ENCODE peak calls at places on chromosome 12, in nine cellular contexts. One of them, this sample, is unnamed.

GRCh38 chr12:100797786-100798580 is 3.4 kb downstream of the ANO4 start:
- DNase-seq in fibroblast of mammary gland: no peak
- DNase-seq in CD8-positive, alpha-beta memory T cell: no peak
- DNase-seq in nephron progenitor cell: no peak
- DNase-seq in mammary epithelial cell: no peak
- DNase-seq in EH: no peak
- DNase-seq in posterior cingulate gyrus: no peak
- DNase-seq in ELR: no peak
- DNase-seq in PC-3: no peak
- DNase-seq in this sample: no peak

GRCh38 chr12:86660488-86661171 is 404.4 kb upstream of the MGAT4C start:
- DNase-seq in fibroblast of mammary gland: peak
- DNase-seq in CD8-positive, alpha-beta memory T cell: no peak
- DNase-seq in nephron progenitor cell: no peak
- DNase-seq in mammary epithelial cell: peak
- DNase-seq in EH: peak
- DNase-seq in posterior cingulate gyrus: no peak
- DNase-seq in ELR: peak
- DNase-seq in PC-3: peak
- DNase-seq in this sample: no peak

GRCh38 chr12:122467983-122468382 is 32.7 kb downstream of the ZCCHC8 start:
- DNase-seq in fibroblast of mammary gland: no peak
- DNase-seq in CD8-positive, alpha-beta memory T cell: no peak
- DNase-seq in nephron progenitor cell: no peak
- DNase-seq in mammary epithelial cell: peak
- DNase-seq in EH: no peak
- DNase-seq in posterior cingulate gyrus: no peak
- DNase-seq in ELR: no peak
- DNase-seq in PC-3: no peak
- DNase-seq in this sample: no peak

GRCh38 chr12:50542448-50542847 is 37.7 kb downstream of the DIP2B start:
- DNase-seq in fibroblast of mammary gland: peak
- DNase-seq in CD8-positive, alpha-beta memory T cell: no peak
- DNase-seq in nephron progenitor cell: no peak
- DNase-seq in mammary epithelial cell: peak
- DNase-seq in EH: peak
- DNase-seq in posterior cingulate gyrus: no peak
- DNase-seq in ELR: peak
- DNase-seq in PC-3: peak
- DNase-seq in this sample: no peak

GRCh38 chr12:100453953-100454352 is 19.7 kb upstream of the NR1H4 start:
- DNase-seq in fibroblast of mammary gland: no peak
- DNase-seq in CD8-positive, alpha-beta memory T cell: no peak
- DNase-seq in nephron progenitor cell: no peak
- DNase-seq in mammary epithelial cell: no peak
- DNase-seq in EH: no peak
- DNase-seq in posterior cingulate gyrus: no peak
- DNase-seq in ELR: no peak
- DNase-seq in PC-3: no peak
- DNase-seq in this sample: no peak

GRCh38 chr12:124747426-124748161 is 116.1 kb downstream of the SCARB1 start:
- DNase-seq in fibroblast of mammary gland: peak
- DNase-seq in CD8-positive, alpha-beta memory T cell: no peak
- DNase-seq in nephron progenitor cell: no peak
- DNase-seq in mammary epithelial cell: peak
- DNase-seq in EH: peak
- DNase-seq in posterior cingulate gyrus: no peak
- DNase-seq in ELR: peak
- DNase-seq in PC-3: peak
- DNase-seq in this sample: no peak

GRCh38 chr12:86741531-86741930 is 485.3 kb upstream of the MGAT4C start:
- DNase-seq in fibroblast of mammary gland: no peak
- DNase-seq in CD8-positive, alpha-beta memory T cell: no peak
- DNase-seq in nephron progenitor cell: no peak
- DNase-seq in mammary epithelial cell: no peak
- DNase-seq in EH: no peak
- DNase-seq in posterior cingulate gyrus: no peak
- DNase-seq in ELR: no peak
- DNase-seq in PC-3: no peak
- DNase-seq in this sample: no peak

GRCh38 chr12:96424601-96425000 is 24.4 kb upstream of the CDK17 start:
- DNase-seq in fibroblast of mammary gland: no peak
- DNase-seq in CD8-positive, alpha-beta memory T cell: no peak
- DNase-seq in nephron progenitor cell: no peak
- DNase-seq in mammary epithelial cell: no peak
- DNase-seq in EH: peak
- DNase-seq in posterior cingulate gyrus: no peak
- DNase-seq in ELR: peak
- DNase-seq in PC-3: peak
- DNase-seq in this sample: no peak

GRCh38 chr12:6466184-6466573 is 4.3 kb downstream of the VAMP1 start:
- DNase-seq in fibroblast of mammary gland: no peak
- DNase-seq in CD8-positive, alpha-beta memory T cell: no peak
- DNase-seq in nephron progenitor cell: no peak
- DNase-seq in mammary epithelial cell: no peak
- DNase-seq in EH: no peak
- DNase-seq in posterior cingulate gyrus: no peak
- DNase-seq in ELR: no peak
- DNase-seq in PC-3: no peak
- DNase-seq in this sample: no peak

This sample was measured in WTC11.